ENCODE peak calls at places on chromosomes 5 and 9, in eight cellular contexts. J is activated T-cell treated with anti-CD3 and anti-CD28 coated beads, Interleukin-2, amount 50 U/mL, for 48 hours; T is astrocyte of the spinal cord; M is lower lobe of right lung; Q is activated naive CD4-positive, alpha-beta T cell treated with anti-CD3 and anti-CD28 coated beads for 36 hours; E is GM03348; H is osteocyte; R is endothelial cell of umbilical vein. U is an unnamed sample.

GRCh38 chr9:477146-477545 is 262.5 kb downstream of the DOCK8 start:
- DNase-seq in H (no peak), Q (no peak), J (no peak), M (no peak), R (no peak), E (no peak), T (no peak), U (no peak)

GRCh38 chr9:95157491-95158151 is 159.9 kb downstream of the FANCC start:
- DNase-seq in Q (no peak), J (no peak), M (no peak), H (no peak), R (peak), E (peak), T (peak), U (peak)

GRCh38 chr5:11384441-11385250 is 519.6 kb downstream of the CTNND2 start:
- DNase-seq in Q (no peak), T (no peak), R (no peak), J (no peak), H (no peak), M (peak), E (no peak), U (no peak)

GRCh38 chr5:171705830-171706229 is 79.8 kb upstream of the SMIM23 start:
- DNase-seq in Q (no peak), T (no peak), H (peak), E (no peak), R (no peak), M (no peak), J (no peak), U (no peak)

GRCh38 chr5:143311955-143312354 is 91.5 kb downstream of the NR3C1 start:
- DNase-seq in J (no peak), Q (no peak), T (no peak), E (peak), H (no peak), R (no peak), M (no peak), U (peak)

GRCh38 chr9:113992276-113992951 is 85.7 kb downstream of the AMBP start:
- DNase-seq in J (no peak), E (no peak), R (peak), H (no peak), Q (no peak), T (no peak), M (no peak), U (no peak)

GRCh38 chr5:168227973-168228615 is 63.4 kb upstream of the WWC1 start:
- DNase-seq in T (no peak), H (no peak), R (no peak), J (peak), M (no peak), E (no peak), Q (peak), U (peak)

GRCh38 chr5:173932695-173933139 is 44.6 kb downstream of the CPEB4 start:
- DNase-seq in Q (no peak), M (no peak), T (no peak), H (no peak), E (no peak), J (no peak), R (no peak), U (no peak)

GRCh38 chr9:105483618-105484017 is 35.8 kb downstream of the FSD1L start:
- DNase-seq in J (no peak), H (no peak), Q (no peak), T (no peak), R (no peak), E (no peak), M (no peak), U (no peak)

GRCh38 chr5:14760548-14761002 is 96.1 kb downstream of the OTULIN start:
- DNase-seq in Q (no peak), E (no peak), R (no peak), M (no peak), T (no peak), J (no peak), H (no peak), U (no peak)

GRCh38 chr5:64451551-64451950 is 54.3 kb upstream of the RGS7BP start:
- DNase-seq in Q (no peak), E (no peak), J (no peak), T (no peak), H (no peak), R (no peak), M (no peak), U (no peak)

GRCh38 chr9:126146254-126147145 is 180.1 kb upstream of the MVB12B start:
- DNase-seq in H (peak), J (peak), T (no peak), E (peak), R (peak), Q (peak), M (no peak), U (peak)

GRCh38 chr9:83219154-83219923 is 156.4 kb upstream of the RASEF start:
- DNase-seq in T (peak), H (no peak), E (peak), Q (no peak), M (peak), J (no peak), R (peak), U (peak)

GRCh38 chr5:72624641-72625236 is 117.5 kb upstream of the ZNF366 start:
- DNase-seq in R (peak), E (peak), Q (no peak), H (no peak), M (no peak), J (no peak), T (peak), U (peak)

GRCh38 chr9:35116898-35117551 is 1.4 kb upstream of the ATOSB start:
- DNase-seq in E (peak), H (peak), M (peak), Q (peak), R (peak), T (peak), J (peak), U (peak)

GRCh38 chr5:4348919-4349318 is 753.3 kb downstream of the IRX1 start:
- DNase-seq in M (no peak), E (no peak), T (no peak), J (no peak), Q (no peak), R (no peak), H (no peak), U (no peak)

GRCh38 chr5:62982348-62982747 is 403.7 kb downstream of the LRRC70 start:
- DNase-seq in J (no peak), E (no peak), Q (no peak), M (no peak), T (no peak), H (no peak), R (no peak), U (no peak)

GRCh38 chr5:115801984-115802383 is 14.5 kb downstream of the CDO1 start:
- DNase-seq in Q (no peak), M (no peak), R (no peak), H (no peak), E (no peak), J (no peak), T (no peak), U (no peak)

GRCh38 chr5:43627028-43627427 is 24.0 kb downstream of the NNT start:
- DNase-seq in Q (peak), J (no peak), H (no peak), E (peak), R (peak), M (no peak), T (peak), U (peak)

GRCh38 chr5:10507575-10508024 is 56.3 kb upstream of the ANKRD33B start:
- DNase-seq in M (no peak), R (peak), J (no peak), E (no peak), Q (no peak), H (no peak), T (no peak), U (peak)

GRCh38 chr5:54361683-54362411 is 51.5 kb upstream of the ARL15 start:
- DNase-seq in M (no peak), H (no peak), R (no peak), J (no peak), T (no peak), E (no peak), Q (no peak), U (no peak)

GRCh38 chr5:68086443-68086842 is 129.1 kb upstream of the PIK3R1 start:
- DNase-seq in J (no peak), E (no peak), R (peak), T (no peak), M (no peak), Q (no peak), H (no peak), U (no peak)

GRCh38 chr5:35073168-35073567 is 25.4 kb upstream of the AGXT2 start:
- DNase-seq in Q (no peak), M (no peak), R (no peak), J (no peak), H (no peak), T (no peak), E (no peak), U (no peak)

GRCh38 chr5:82272957-82273356 is 5.2 kb downstream of the RPS23 start:
- DNase-seq in M (no peak), H (no peak), R (no peak), E (no peak), Q (no peak), T (no peak), J (peak), U (no peak)

GRCh38 chr9:94860678-94861588 is 134.4 kb downstream of the AOPEP start:
- DNase-seq in J (peak), M (no peak), T (peak), R (no peak), Q (peak), H (no peak), E (peak), U (peak)

GRCh38 chr5:1336749-1337489 is 8.0 kb downstream of the CLPTM1L start:
- DNase-seq in H (no peak), R (no peak), Q (no peak), M (no peak), E (no peak), J (no peak), T (no peak), U (no peak)

GRCh38 chr5:58135571-58136335 is 324.1 kb downstream of the PLK2 start:
- DNase-seq in R (no peak), Q (no peak), E (peak), M (no peak), T (peak), H (no peak), J (no peak), U (peak)

GRCh38 chr5:151491059-151491458 is 43.7 kb downstream of the SLC36A1 start:
- DNase-seq in E (no peak), H (no peak), M (no peak), T (no peak), J (no peak), Q (no peak), R (no peak), U (no peak)

GRCh38 chr5:139061274-139061673 is 136.9 kb downstream of the SIL1 start:
- DNase-seq in H (no peak), R (peak), J (no peak), Q (no peak), T (peak), M (peak), E (peak), U (peak)

GRCh38 chr5:433836-434235 is 9.1 kb upstream of the EXOC3 start:
- DNase-seq in M (no peak), T (no peak), Q (no peak), J (no peak), H (no peak), E (no peak), R (no peak), U (no peak)

GRCh38 chr5:91135475-91136248 is 247.5 kb downstream of the ARRDC3 start:
- DNase-seq in Q (no peak), T (no peak), M (no peak), E (no peak), R (no peak), H (no peak), J (no peak), U (no peak)

GRCh38 chr9:69171049-69171448 is 3.0 kb upstream of the TJP2 start:
- DNase-seq in H (no peak), E (no peak), T (peak), J (no peak), Q (no peak), R (peak), M (no peak), U (peak)

GRCh38 chr5:542693-543311 is 18.6 kb upstream of the SLC9A3 start:
- DNase-seq in E (no peak), M (peak), T (no peak), Q (peak), R (no peak), J (no peak), H (no peak), U (no peak)

GRCh38 chr9:93452710-93453046 is 703 bp downstream of the FAM120AOS start:
- DNase-seq in H (no peak), R (no peak), Q (no peak), E (peak), T (no peak), J (peak), M (peak), U (no peak)

GRCh38 chr5:109454726-109455505 is 45.1 kb upstream of the PJA2 start:
- DNase-seq in H (no peak), M (no peak), J (no peak), R (peak), T (peak), Q (no peak), E (peak), U (peak)

GRCh38 chr9:121098567-121099198 is 23.9 kb downstream of the CNTRL start:
- DNase-seq in H (no peak), E (no peak), J (no peak), M (no peak), T (no peak), R (no peak), Q (no peak), U (no peak)

GRCh38 chr9:68704804-68705635 is at the start of gene PIP5K1B:
- DNase-seq in Q (peak), R (peak), T (peak), M (peak), H (no peak), J (peak), E (peak), U (peak)

GRCh38 chr5:80987078-80987766 is 27.1 kb downstream of the RASGRF2 start:
- DNase-seq in Q (no peak), M (no peak), R (no peak), E (no peak), T (no peak), J (no peak), H (no peak), U (no peak)

GRCh38 chr5:74167206-74167929 is 473.2 kb downstream of the ENC1 start:
- DNase-seq in Q (no peak), E (peak), T (peak), J (no peak), M (no peak), R (peak), H (no peak), U (peak)

U was measured in iris pigment epithelial cell.